ENCODE peak calls at places on chromosomes 7 and 10, in four cellular contexts. E is hepatic stellate cell, B is T-helper 2 cell, S is HTR-8/SVneo. H is an unnamed sample.

GRCh38 chr7:50822110-50822509 is 39.4 kb upstream of the GRB10 start:
- DNase-seq in E (no peak), B (no peak), S (no peak), H (no peak)

GRCh38 chr7:149284850-149285580 is 23.0 kb downstream of the ZNF783 start:
- DNase-seq in E (peak), B (peak), S (peak), H (peak)

GRCh38 chr7:150986099-150986512 is 4.7 kb upstream of the NOS3 start:
- DNase-seq in E (peak), B (peak), S (peak), H (peak)

GRCh38 chr10:90644165-90644564 is 213.7 kb downstream of the HTR7 start:
- DNase-seq in E (no peak), B (no peak), S (no peak), H (no peak)

GRCh38 chr10:71396084-71396713 is 521 bp upstream of the CDH23 start:
- DNase-seq in E (no peak), B (peak), S (peak), H (no peak)

GRCh38 chr7:142539901-142540300 is 209.4 kb upstream of the PRSS1 start:
- DNase-seq in E (no peak), B (no peak), S (no peak), H (no peak)

GRCh38 chr7:44311561-44312495 is 13.6 kb downstream of the CAMK2B start:
- DNase-seq in E (no peak), B (no peak), S (no peak), H (no peak)

GRCh38 chr10:89959433-89960110 is 258.2 kb downstream of the KIF20B start:
- DNase-seq in E (no peak), B (no peak), S (no peak), H (peak)

GRCh38 chr10:22712959-22713852 is 1.2 kb downstream of the PIP4K2A start:
- DNase-seq in E (peak), B (peak), S (no peak), H (no peak)